ENCODE peak calls at places on chromosomes 1 and 21, in six cellular contexts. N is dorsolateral prefrontal cortex, J is mammary epithelial cell, L is GM23338, P is GM12865, D is astrocyte of the spinal cord. X is an unnamed sample.

GRCh38 chr1:45687753-45688737 is at the start of gene TMEM69:
- DNase-seq in N (peak), P (peak), L (peak), J (peak), D (peak), X (peak)

GRCh38 chr1:230212405-230212936 is 145.4 kb downstream of the GALNT2 start:
- DNase-seq in P (peak), L (no peak), N (no peak), D (no peak), J (no peak), X (no peak)

GRCh38 chr21:41706678-41707077 is 60.2 kb downstream of the RIPK4 start:
- DNase-seq in P (peak), D (no peak), L (no peak), J (no peak), N (no peak), X (no peak)

GRCh38 chr1:153542956-153543737 is 2.4 kb upstream of the S100A5 start:
- DNase-seq in L (no peak), N (no peak), P (no peak), J (no peak), D (no peak), X (no peak)

GRCh38 chr1:53602376-53602775 is 136.6 kb downstream of the GLIS1 start:
- DNase-seq in L (no peak), D (no peak), N (no peak), J (no peak), P (no peak), X (no peak)

GRCh38 chr1:117809764-117810163 is 119.7 kb downstream of the GDAP2 start:
- DNase-seq in J (no peak), D (no peak), N (no peak), P (no peak), L (no peak), X (no peak)

GRCh38 chr1:8202182-8202905 is 115.6 kb upstream of the SLC45A1 start:
- DNase-seq in D (peak), P (no peak), J (peak), L (peak), N (peak), X (no peak)

GRCh38 chr1:208083715-208084085 is 160.5 kb downstream of the PLXNA2 start:
- DNase-seq in L (peak), P (no peak), D (no peak), N (no peak), J (no peak), X (no peak)

GRCh38 chr1:192003295-192004083 is 154.8 kb upstream of the RGS18 start:
- DNase-seq in P (no peak), N (no peak), D (no peak), J (no peak), L (no peak), X (no peak)

GRCh38 chr1:201535046-201535777 is 3.7 kb upstream of the NAV1 start:
- DNase-seq in L (no peak), J (peak), D (peak), P (no peak), N (no peak), X (no peak)

GRCh38 chr1:225928186-225929175 is 4.4 kb upstream of the PYCR2 start:
- DNase-seq in P (no peak), N (no peak), D (no peak), J (no peak), L (no peak), X (no peak)

GRCh38 chr1:89126602-89127001 is 688 bp upstream of the GBP2 start:
- DNase-seq in N (no peak), J (no peak), P (no peak), D (no peak), L (no peak), X (no peak)

GRCh38 chr1:3435666-3436065 is 18.8 kb upstream of the ARHGEF16 start:
- DNase-seq in J (no peak), P (no peak), N (no peak), D (no peak), L (no peak), X (no peak)

GRCh38 chr1:171219751-171220385 is 28.4 kb upstream of the FMO1 start:
- DNase-seq in L (peak), J (peak), D (peak), N (no peak), P (no peak), X (no peak)

GRCh38 chr1:172399369-172400072 is 21.0 kb upstream of the C1orf105 start:
- DNase-seq in J (peak), P (peak), L (peak), D (peak), N (peak), X (no peak)

GRCh38 chr21:19731251-19731650 is 1267.0 kb upstream of the NCAM2 start:
- DNase-seq in L (no peak), P (no peak), D (no peak), N (no peak), J (no peak), X (no peak)

GRCh38 chr1:39996396-39997004 is 41.6 kb downstream of the MFSD2A start:
- DNase-seq in L (no peak), D (no peak), P (no peak), J (no peak), N (no peak), X (no peak)

GRCh38 chr1:209614906-209615305 is 31.4 kb downstream of the CAMK1G start:
- DNase-seq in P (no peak), J (no peak), N (no peak), D (no peak), L (no peak), X (no peak)

GRCh38 chr21:42818328-42818749 is 61.0 kb downstream of the WDR4 start:
- DNase-seq in D (peak), L (peak), J (peak), N (no peak), P (peak), X (peak)

GRCh38 chr1:3036646-3037280 is 15.5 kb downstream of the ACTRT2 start:
- DNase-seq in P (no peak), N (no peak), D (no peak), J (no peak), L (no peak), X (no peak)

GRCh38 chr1:246647113-246647512 is 77.1 kb upstream of the SCCPDH start:
- DNase-seq in P (no peak), D (peak), L (peak), J (no peak), N (peak), X (peak)

GRCh38 chr21:20260124-20260523 is 738.1 kb upstream of the NCAM2 start:
- DNase-seq in L (no peak), J (no peak), N (no peak), P (no peak), D (no peak), X (no peak)

GRCh38 chr1:44884746-44885145 is 41.7 kb upstream of the PTCH2 start:
- DNase-seq in N (no peak), D (peak), P (no peak), J (no peak), L (no peak), X (no peak)

GRCh38 chr1:187646536-187647128 is 817.9 kb downstream of the PLA2G4A start:
- DNase-seq in P (no peak), D (no peak), N (no peak), L (no peak), J (no peak), X (no peak)

GRCh38 chr21:22961248-22961647 is 1963.0 kb downstream of the NCAM2 start:
- DNase-seq in P (no peak), N (no peak), D (no peak), J (no peak), L (no peak), X (no peak)

GRCh38 chr1:95013948-95014574 is 58.7 kb downstream of the ALG14 start:
- DNase-seq in L (no peak), N (no peak), P (no peak), D (no peak), J (no peak), X (no peak)

GRCh38 chr21:33968082-33968997 is 52.7 kb upstream of the ATP5PO start:
- DNase-seq in L (peak), N (no peak), P (peak), J (peak), D (peak), X (no peak)

GRCh38 chr1:244181867-244182266 is 130.8 kb downstream of the ZBTB18 start:
- DNase-seq in N (no peak), P (no peak), L (no peak), D (no peak), J (no peak), X (no peak)

GRCh38 chr1:95023399-95024050 is 49.2 kb downstream of the ALG14 start:
- DNase-seq in J (peak), N (no peak), P (no peak), D (peak), L (no peak), X (no peak)

GRCh38 chr1:5998906-5999301 is 6.7 kb upstream of the NPHP4 start:
- DNase-seq in J (no peak), D (no peak), N (peak), P (no peak), L (no peak), X (peak)

GRCh38 chr1:43296207-43296606 is 4.6 kb upstream of the TIE1 start:
- DNase-seq in L (peak), P (no peak), N (no peak), D (no peak), J (no peak), X (no peak)

GRCh38 chr1:117541003-117541402 is 64.8 kb upstream of the TENT5C start:
- DNase-seq in D (no peak), N (no peak), L (no peak), J (no peak), P (no peak), X (no peak)

GRCh38 chr1:154327466-154328317 is 2.4 kb downstream of the ATP8B2 start:
- DNase-seq in D (no peak), L (peak), J (no peak), N (no peak), P (peak), X (no peak)

GRCh38 chr1:161285519-161285918 is 24.2 kb downstream of the MPZ start:
- DNase-seq in N (no peak), D (no peak), L (peak), J (no peak), P (no peak), X (no peak)
- TF ChIP-seq CTCF in N (no peak), D (no peak), L (no peak), J (no peak), P (no peak), X (no peak)

DNA sequence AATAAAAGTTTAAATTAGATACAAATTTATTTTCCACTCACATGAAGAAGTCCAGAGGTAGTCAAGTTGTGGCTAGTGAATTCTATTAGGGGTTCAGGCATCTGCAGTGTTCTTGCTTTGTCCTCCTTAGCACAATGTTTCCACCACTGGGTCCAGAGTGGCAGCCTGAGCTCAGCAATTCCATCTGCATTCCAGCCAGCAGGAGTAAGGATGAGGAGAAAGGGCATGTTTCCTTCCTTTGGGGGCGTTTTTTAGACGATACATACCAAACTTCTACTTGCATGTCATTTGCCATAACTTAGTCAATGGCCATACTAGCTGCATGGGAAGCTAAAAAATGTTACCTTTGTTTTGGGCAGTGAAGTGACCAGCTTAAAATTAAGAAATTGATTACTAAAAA is 98.5 kb upstream of the VANGL1 start:
- DNase-seq in P (no peak), J (no peak), N (no peak), L (peak), D (no peak), X (no peak)
- TF ChIP-seq CTCF in P (no peak), J (no peak), N (no peak), L (no peak), D (no peak), X (no peak)

DNA sequence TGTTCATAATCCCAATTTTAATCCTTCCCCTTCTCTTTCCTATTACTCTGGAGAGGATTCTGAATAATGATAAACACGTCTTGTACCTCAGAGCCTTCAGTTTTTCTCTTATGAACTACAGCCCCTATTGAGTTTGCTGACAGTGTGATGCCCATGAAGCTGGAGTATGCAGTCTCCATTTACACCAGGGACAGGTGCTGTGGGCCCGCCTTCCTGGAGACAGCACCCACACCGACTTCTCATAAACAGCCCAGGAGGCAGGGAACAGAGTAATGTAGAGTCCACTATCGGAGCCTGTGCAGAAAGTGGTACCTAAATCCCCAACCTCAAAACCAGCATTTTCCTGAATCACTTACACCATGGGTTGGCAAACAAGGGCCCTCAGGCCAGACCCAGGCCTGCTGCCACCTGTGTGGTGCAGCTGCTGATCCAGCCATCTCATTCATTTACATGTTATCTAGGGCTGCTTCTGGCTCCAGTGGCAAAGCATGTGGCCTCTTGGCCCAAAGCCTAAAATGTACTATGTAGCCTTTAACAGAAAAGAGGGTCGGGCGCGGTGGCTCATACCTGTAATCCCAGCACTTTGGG is 95.1 kb upstream of the KRTAP19-8 start:
- DNase-seq in L (no peak), P (no peak), D (no peak), N (no peak), J (no peak), X (no peak)
- TF ChIP-seq CTCF in L (no peak), P (no peak), D (no peak), N (no peak), J (no peak), X (no peak)

GRCh38 chr1:81549588-81550127 is 251.1 kb upstream of the ADGRL2 start:
- DNase-seq in N (no peak), D (peak), J (peak), L (peak), P (peak), X (no peak)
- TF ChIP-seq CTCF in N (peak), D (peak), J (peak), L (peak), P (peak), X (no peak)

GRCh38 chr21:37530901-37531351 is 164.4 kb downstream of the DYRK1A start:
- DNase-seq in L (no peak), D (no peak), N (no peak), J (no peak), P (no peak), X (no peak)

GRCh38 chr21:37535130-37535529 is 168.6 kb downstream of the DYRK1A start:
- DNase-seq in P (no peak), L (no peak), N (no peak), D (no peak), J (no peak), X (no peak)

GRCh38 chr21:37534431-37534830 is 167.9 kb downstream of the DYRK1A start:
- DNase-seq in D (no peak), J (no peak), L (no peak), N (no peak), P (no peak), X (no peak)

GRCh38 chr21:37531402-37532042 is 164.9 kb downstream of the DYRK1A start:
- DNase-seq in L (no peak), D (no peak), P (no peak), J (no peak), N (no peak), X (no peak)

DNA sequence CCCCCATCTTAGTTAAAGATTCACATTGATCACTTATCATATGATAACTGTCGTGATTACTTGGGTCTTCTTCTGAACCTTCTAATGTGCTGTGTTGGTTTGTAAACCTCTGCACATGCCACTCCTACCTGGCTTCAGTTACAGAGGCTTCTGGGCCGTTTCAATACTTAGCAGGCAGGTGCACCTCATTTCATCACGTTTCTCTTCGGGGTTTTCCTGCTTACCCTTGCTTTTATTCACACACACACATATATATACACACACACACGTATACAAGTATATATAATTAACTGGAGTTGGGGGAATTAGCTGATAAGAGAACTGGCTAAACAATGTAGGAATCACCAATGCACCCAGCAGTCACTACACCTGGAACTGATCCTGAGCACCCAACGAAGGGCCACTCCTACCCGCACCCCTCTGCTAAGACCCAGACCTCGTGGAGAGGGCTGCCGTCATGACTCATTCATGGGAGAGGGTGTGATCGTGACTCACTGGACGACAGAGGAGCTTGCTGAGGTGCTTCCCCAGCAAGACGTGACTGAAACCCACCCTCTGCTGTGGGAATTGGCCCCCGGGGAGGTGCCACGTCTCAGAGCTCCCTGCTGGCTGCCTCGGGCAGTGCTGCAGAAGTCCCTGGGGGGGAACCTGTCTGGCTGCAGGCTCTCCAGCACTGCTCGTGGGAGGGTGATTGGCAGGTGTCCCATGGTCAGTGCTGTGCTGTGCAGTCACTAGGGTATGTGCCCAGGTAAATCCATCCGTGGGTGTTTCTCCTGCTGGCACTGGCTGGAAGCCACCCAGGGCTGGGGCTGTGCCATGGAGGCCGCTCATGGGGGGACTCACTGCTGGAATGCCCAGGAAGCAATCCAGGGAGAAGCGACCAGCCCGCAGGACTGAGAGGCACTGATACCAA is 166.6 kb downstream of the DYRK1A start:
- DNase-seq in N (no peak), L (no peak), D (peak), P (peak), J (peak), X (no peak)
- TF ChIP-seq CTCF in N (no peak), L (no peak), D (no peak), P (peak), J (no peak), X (no peak)